ENCODE peak calls at places on chromosomes 6 and 20, in ten cellular contexts. P is uterus; C is RPMI8226; S is RWPE1; O is MM.1S; G is kidney tubule cell; B is naive thymus-derived CD8-positive, alpha-beta T cell; K is HS-27A; M is lung microvascular endothelial cell; X is occipital lobe. J is an unnamed sample.

GRCh38 chr6:92371809-92372208 is 1047.5 kb downstream of the EPHA7 start:
- DNase-seq in P (no peak), C (no peak), S (no peak), O (no peak), G (no peak), B (no peak), K (no peak), M (no peak), X (no peak), J (no peak)

GRCh38 chr20:25047766-25048165 is 10.2 kb downstream of the ACSS1 start:
- DNase-seq in P (peak), C (no peak), S (no peak), O (no peak), G (no peak), B (no peak), K (no peak), M (no peak), X (no peak), J (no peak)

GRCh38 chr20:11906626-11907480 is 10.8 kb upstream of the BTBD3 start:
- DNase-seq in P (no peak), C (no peak), S (peak), O (no peak), G (no peak), B (no peak), K (no peak), M (no peak), X (no peak), J (no peak)

GRCh38 chr6:4814212-4814611 is 38.0 kb downstream of the CDYL start:
- DNase-seq in P (no peak), C (peak), S (no peak), O (peak), G (peak), B (no peak), K (no peak), M (no peak), X (no peak), J (no peak)

GRCh38 chr20:24102290-24102689 is 113.7 kb upstream of the GGTLC1 start:
- DNase-seq in P (no peak), C (peak), S (no peak), O (peak), G (no peak), B (no peak), K (no peak), M (peak), X (no peak), J (no peak)

GRCh38 chr20:37295001-37295400 is 5.5 kb downstream of the MANBAL start:
- DNase-seq in P (peak), C (no peak), S (peak), O (no peak), G (peak), B (no peak), K (peak), M (peak), X (no peak), J (no peak)

GRCh38 chr6:136593748-136594490 is 43.7 kb upstream of the MAP7 start:
- DNase-seq in P (no peak), C (no peak), S (peak), O (peak), G (peak), B (no peak), K (peak), M (peak), X (no peak), J (no peak)

GRCh38 chr20:4225778-4226177 is 210.4 kb upstream of the RNF24 start:
- DNase-seq in P (peak), C (no peak), S (peak), O (no peak), G (peak), B (no peak), K (peak), M (peak), X (no peak), J (no peak)

GRCh38 chr20:58618694-58619540 is 32.2 kb upstream of the STX16 start:
- DNase-seq in P (no peak), C (no peak), S (no peak), O (no peak), G (no peak), B (no peak), K (no peak), M (no peak), X (no peak), J (no peak)

GRCh38 chr6:113339173-113339572 is 518.0 kb upstream of the MARCKS start:
- DNase-seq in P (no peak), C (no peak), S (no peak), O (no peak), G (no peak), B (no peak), K (no peak), M (no peak), X (no peak), J (no peak)

GRCh38 chr6:25553502-25553901 is 98.5 kb upstream of the SCGN start:
- DNase-seq in P (no peak), C (no peak), S (no peak), O (no peak), G (no peak), B (no peak), K (no peak), M (no peak), X (no peak), J (no peak)

GRCh38 chr6:29553268-29554057 is 6.1 kb downstream of the UBD start:
- DNase-seq in P (peak), C (no peak), S (no peak), O (no peak), G (peak), B (no peak), K (no peak), M (peak), X (peak), J (peak)

GRCh38 chr6:109103942-109104341 is 8.6 kb downstream of the CEP57L1 start:
- DNase-seq in P (no peak), C (no peak), S (no peak), O (no peak), G (no peak), B (no peak), K (no peak), M (no peak), X (no peak), J (no peak)

GRCh38 chr20:35145141-35145564 is 2.0 kb downstream of the EDEM2 start:
- DNase-seq in P (no peak), C (peak), S (peak), O (peak), G (peak), B (peak), K (no peak), M (peak), X (no peak), J (no peak)

GRCh38 chr6:127518710-127519468 is at the start of gene MTCL3:
- DNase-seq in P (no peak), C (no peak), S (no peak), O (no peak), G (peak), B (no peak), K (no peak), M (peak), X (peak), J (no peak)

GRCh38 chr6:2876210-2877056 is 26.7 kb downstream of the SERPINB9 start:
- DNase-seq in P (peak), C (peak), S (peak), O (no peak), G (peak), B (no peak), K (peak), M (peak), X (no peak), J (no peak)

GRCh38 chr6:111533087-111533784 is 50.2 kb upstream of the REV3L start:
- DNase-seq in P (no peak), C (no peak), S (no peak), O (no peak), G (no peak), B (no peak), K (no peak), M (no peak), X (no peak), J (no peak)

GRCh38 chr20:43459022-43459942 is 1.6 kb downstream of the SRSF6 start:
- DNase-seq in P (peak), C (no peak), S (no peak), O (no peak), G (no peak), B (no peak), K (no peak), M (peak), X (no peak), J (no peak)

GRCh38 chr6:147287869-147288271 is 83.7 kb downstream of the STXBP5 start:
- DNase-seq in P (no peak), C (no peak), S (peak), O (no peak), G (peak), B (no peak), K (peak), M (peak), X (no peak), J (no peak)

GRCh38 chr6:137291441-137291840 is 72.3 kb upstream of the IFNGR1 start:
- DNase-seq in P (no peak), C (peak), S (peak), O (no peak), G (no peak), B (no peak), K (no peak), M (peak), X (peak), J (no peak)

GRCh38 chr6:155439376-155439775 is 16.3 kb downstream of the NOX3 start:
- DNase-seq in P (no peak), C (no peak), S (no peak), O (no peak), G (no peak), B (no peak), K (no peak), M (no peak), X (no peak), J (no peak)

GRCh38 chr6:15663057-15663638 is 320 bp upstream of the DTNBP1 start:
- DNase-seq in P (no peak), C (no peak), S (peak), O (no peak), G (peak), B (no peak), K (peak), M (peak), X (peak), J (no peak)

GRCh38 chr6:3208096-3208774 is 19.2 kb downstream of the TUBB2B start:
- DNase-seq in P (no peak), C (no peak), S (peak), O (no peak), G (no peak), B (no peak), K (no peak), M (peak), X (no peak), J (peak)

J was measured in thoracic aorta.